ENCODE peak calls at places on chromosomes 2 and 18, in six cellular contexts. G is endothelial cell of umbilical vein, R is A549, W is GM12878, Y is HepG2, S is K562. X is an unnamed sample.

GRCh38 chr2:215361211-215361875 is 49.5 kb downstream of the ATIC start:
- DNase-seq in G (no peak), R (no peak), W (no peak), Y (no peak), S (no peak), X (no peak)

GRCh38 chr18:31244737-31245432 is 73.1 kb upstream of the DSG1 start:
- DNase-seq in G (peak), R (no peak), W (no peak), Y (peak), S (no peak), X (no peak)

GRCh38 chr2:184530239-184530638 is 68.1 kb upstream of the ZNF804A start:
- DNase-seq in G (no peak), R (no peak), W (no peak), Y (no peak), S (no peak), X (no peak)

GRCh38 chr2:145692971-145693478 is 1173.1 kb upstream of the ZEB2 start:
- DNase-seq in G (no peak), R (no peak), W (peak), Y (peak), S (peak), X (peak)

GRCh38 chr2:173148520-173148919 is 72.9 kb downstream of the MAP3K20 start:
- DNase-seq in G (no peak), R (no peak), W (no peak), Y (no peak), S (no peak), X (no peak)

GRCh38 chr2:36352024-36352398 is 3.6 kb upstream of the CRIM1 start:
- DNase-seq in G (peak), R (no peak), W (peak), Y (peak), S (peak), X (peak)

GRCh38 chr18:58870130-58870529 is 5.5 kb downstream of the ZNF532 start:
- DNase-seq in G (no peak), R (no peak), W (no peak), Y (no peak), S (no peak), X (no peak)

GRCh38 chr2:85681776-85682175 is 12.4 kb upstream of the GNLY start:
- DNase-seq in G (no peak), R (no peak), W (no peak), Y (no peak), S (no peak), X (no peak)

GRCh38 chr18:13585379-13586153 is 140.8 kb downstream of the FAM210A start:
- DNase-seq in G (no peak), R (no peak), W (no peak), Y (no peak), S (no peak), X (no peak)

GRCh38 chr18:25164837-25165791 is 186.9 kb downstream of the ZNF521 start:
- DNase-seq in G (peak), R (no peak), W (no peak), Y (peak), S (no peak), X (peak)

GRCh38 chr2:6579281-6579680 is 286.4 kb downstream of the CMPK2 start:
- DNase-seq in G (no peak), R (no peak), W (no peak), Y (no peak), S (no peak), X (no peak)

GRCh38 chr2:54559593-54560145 is 103.5 kb downstream of the SPTBN1 start:
- DNase-seq in G (peak), R (peak), W (no peak), Y (peak), S (peak), X (peak)

GRCh38 chr2:36653967-36654694 is 42.4 kb upstream of the VIT start:
- DNase-seq in G (no peak), R (no peak), W (no peak), Y (peak), S (no peak), X (no peak)

GRCh38 chr2:134852518-134852917 is 14.1 kb downstream of the ACMSD start:
- DNase-seq in G (no peak), R (no peak), W (no peak), Y (no peak), S (no peak), X (no peak)

GRCh38 chr2:137178955-137179377 is 413.6 kb downstream of the THSD7B start:
- DNase-seq in G (peak), R (no peak), W (peak), Y (no peak), S (no peak), X (peak)

GRCh38 chr2:61011649-61012048 is 5.9 kb upstream of the PEX13 start:
- DNase-seq in G (no peak), R (no peak), W (no peak), Y (no peak), S (no peak), X (peak)

GRCh38 chr2:240255165-240255491 is 114.7 kb upstream of the OTOS start:
- DNase-seq in G (no peak), R (no peak), W (no peak), Y (no peak), S (no peak), X (no peak)

GRCh38 chr2:184339966-184340365 is 258.4 kb upstream of the ZNF804A start:
- DNase-seq in G (peak), R (no peak), W (no peak), Y (no peak), S (no peak), X (no peak)

GRCh38 chr2:232483923-232484627 is 3.6 kb downstream of the ECEL1 start:
- DNase-seq in G (no peak), R (no peak), W (no peak), Y (no peak), S (no peak), X (no peak)

GRCh38 chr2:123164216-123164615 is 860.9 kb upstream of the CNTNAP5 start:
- DNase-seq in G (no peak), R (no peak), W (no peak), Y (no peak), S (no peak), X (no peak)

GRCh38 chr2:7394195-7394594 is 477.0 kb downstream of the RNF144A start:
- DNase-seq in G (no peak), R (no peak), W (no peak), Y (no peak), S (no peak), X (no peak)

GRCh38 chr18:33755918-33756590 is 178.0 kb downstream of the ASXL3 start:
- DNase-seq in G (peak), R (peak), W (no peak), Y (no peak), S (no peak), X (peak)

GRCh38 chr2:110216199-110216598 is 3.9 kb upstream of the MTLN start:
- DNase-seq in G (no peak), R (no peak), W (no peak), Y (no peak), S (no peak), X (no peak)

GRCh38 chr2:134773372-134774073 is 54.7 kb upstream of the TMEM163 start:
- DNase-seq in G (peak), R (no peak), W (no peak), Y (no peak), S (no peak), X (no peak)

GRCh38 chr2:120910956-120911951 is 175.6 kb downstream of the GLI2 start:
- DNase-seq in G (no peak), R (peak), W (no peak), Y (no peak), S (no peak), X (peak)

GRCh38 chr2:227933891-227934290 is 62.5 kb downstream of the DAW1 start:
- DNase-seq in G (no peak), R (no peak), W (no peak), Y (no peak), S (no peak), X (no peak)

GRCh38 chr2:239600194-239600593 is 199.4 kb upstream of the HDAC4 start:
- DNase-seq in G (no peak), R (no peak), W (no peak), Y (no peak), S (no peak), X (no peak)

GRCh38 chr18:4068552-4069158 is 386.5 kb downstream of the DLGAP1 start:
- DNase-seq in G (peak), R (peak), W (peak), Y (peak), S (peak), X (peak)

GRCh38 chr18:56402872-56403516 is 235.4 kb downstream of the TXNL1 start:
- DNase-seq in G (peak), R (peak), W (no peak), Y (no peak), S (no peak), X (no peak)

GRCh38 chr18:59269563-59270214 is 3.6 kb downstream of the RAX start:
- DNase-seq in G (no peak), R (no peak), W (no peak), Y (no peak), S (no peak), X (no peak)

GRCh38 chr2:109045505-109045904 is 56.5 kb upstream of the EDAR start:
- DNase-seq in G (no peak), R (no peak), W (no peak), Y (no peak), S (no peak), X (no peak)

GRCh38 chr2:67294218-67294617 is 102.9 kb upstream of the ETAA1 start:
- DNase-seq in G (no peak), R (no peak), W (no peak), Y (no peak), S (no peak), X (no peak)

GRCh38 chr2:216590780-216591179 is 42.4 kb upstream of the IGFBP2 start:
- DNase-seq in G (no peak), R (peak), W (no peak), Y (no peak), S (peak), X (peak)

DNA sequence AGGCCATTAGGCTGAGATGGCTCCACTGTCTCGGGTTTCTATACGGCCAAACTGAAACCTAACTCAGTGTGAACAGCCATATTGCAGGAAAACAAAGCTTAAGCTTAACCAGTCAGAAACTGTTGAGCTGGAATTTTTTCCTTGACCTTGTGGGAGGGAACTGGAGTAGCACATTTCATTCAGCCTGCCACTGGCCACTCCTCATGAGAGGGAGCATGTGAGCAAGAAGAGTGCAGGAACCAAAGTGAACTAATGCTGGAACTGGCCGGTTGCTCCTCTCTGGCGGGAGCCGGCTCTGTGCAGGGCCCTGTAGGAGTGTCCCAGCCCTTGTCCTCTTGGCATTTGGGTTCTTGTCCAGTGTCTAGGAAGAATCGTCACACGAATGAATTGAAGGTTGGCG is 5.9 kb upstream of the POLE4 start:
- DNase-seq in G (no peak), R (no peak), W (no peak), Y (peak), S (no peak), X (no peak)
- TF ChIP-seq CTCF in G (no peak), R (no peak), W (no peak), Y (no peak), S (no peak), X (no peak)

GRCh38 chr2:45354776-45355175 is 256.3 kb downstream of the SRBD1 start:
- DNase-seq in G (no peak), R (no peak), W (no peak), Y (no peak), S (no peak), X (no peak)

GRCh38 chr2:45353879-45354278 is 257.2 kb downstream of the SRBD1 start:
- DNase-seq in G (peak), R (no peak), W (no peak), Y (peak), S (no peak), X (no peak)
- TF ChIP-seq MYC in G (no peak), R (no peak), W (no peak), Y (no peak), S (no peak), X (no peak)

GRCh38 chr2:222835823-222836151 is 25.0 kb upstream of the ACSL3 start:
- DNase-seq in G (no peak), R (no peak), W (no peak), Y (no peak), S (no peak), X (no peak)
- TF ChIP-seq CTCF in G (no peak), R (no peak), W (no peak), Y (no peak), S (no peak), X (no peak)

DNA sequence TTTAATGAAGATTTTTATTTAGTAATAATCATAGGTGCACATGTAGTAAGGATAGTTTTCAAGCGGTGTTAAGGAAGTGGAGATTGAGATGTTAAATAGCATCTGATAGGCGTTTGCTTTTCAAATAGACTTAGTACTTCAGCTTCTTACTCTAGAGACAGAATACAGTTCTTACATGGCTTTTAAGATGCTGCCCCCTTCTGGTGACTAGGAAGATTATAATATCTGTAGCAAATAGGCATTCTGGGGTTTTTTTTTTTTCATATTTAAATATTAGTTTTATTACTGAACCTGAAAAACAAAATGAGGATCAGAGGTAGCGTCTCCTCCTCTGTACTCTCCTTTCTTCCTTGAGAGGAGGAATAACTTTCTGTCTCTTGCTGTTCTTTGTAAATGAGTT is 100.2 kb downstream of the AGAP1 start:
- DNase-seq in G (peak), R (peak), W (no peak), Y (peak), S (peak), X (peak)
- TF ChIP-seq MYC in G (no peak), R (no peak), W (no peak), Y (no peak), S (no peak), X (no peak)

DNA sequence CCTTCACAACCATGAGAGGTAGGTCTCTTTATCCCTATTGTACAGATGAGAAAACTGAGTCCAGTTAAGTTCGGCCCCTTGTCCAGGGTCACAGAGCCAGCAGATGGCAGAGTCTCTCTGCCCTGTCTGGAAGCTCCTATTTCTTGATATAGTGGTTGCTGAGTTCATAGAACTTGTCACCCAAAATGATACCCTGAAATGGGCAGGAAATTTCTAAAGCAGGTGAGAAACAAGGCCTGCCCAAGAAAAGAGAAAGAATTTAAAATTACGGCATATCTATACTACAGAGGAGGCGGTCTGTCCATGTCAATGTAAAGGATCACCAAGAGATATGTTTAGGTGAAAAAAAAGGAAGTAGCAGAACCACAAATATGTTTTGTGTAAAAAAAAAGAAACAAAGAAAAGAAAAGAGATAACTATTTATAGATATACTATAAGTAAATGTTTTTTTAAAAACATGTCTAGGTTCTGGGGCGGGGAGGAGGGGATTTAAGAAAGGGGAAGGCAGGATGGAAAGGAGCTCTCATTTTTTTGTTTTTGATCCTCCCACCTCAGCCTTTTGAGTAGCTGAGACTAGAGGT is 39.8 kb downstream of the MYO7B start:
- DNase-seq in G (no peak), R (no peak), W (no peak), Y (no peak), S (no peak), X (peak)
- TF ChIP-seq CTCF in G (no peak), R (no peak), W (peak), Y (no peak), S (no peak), X (no peak)

GRCh38 chr2:62568983-62569837 is 63.2 kb upstream of the TMEM17 start:
- DNase-seq in G (no peak), R (peak), W (no peak), Y (peak), S (no peak), X (no peak)
- TF ChIP-seq MYC in G (no peak), R (no peak), W (no peak), Y (no peak), S (no peak), X (no peak)

GRCh38 chr18:23154823-23155517 is 19.7 kb downstream of the CABLES1 start:
- DNase-seq in G (no peak), R (no peak), W (no peak), Y (no peak), S (no peak), X (no peak)
- TF ChIP-seq CTCF in G (no peak), R (no peak), W (no peak), Y (no peak), S (no peak), X (no peak)

GRCh38 chr2:101111917-101112771 is 39.0 kb downstream of the TBC1D8 start:
- DNase-seq in G (no peak), R (no peak), W (no peak), Y (peak), S (no peak), X (peak)
- TF ChIP-seq MYC in G (no peak), R (no peak), W (no peak), Y (no peak), S (no peak), X (no peak)

GRCh38 chr2:113260930-113261329 is 17.8 kb downstream of the PAX8 start:
- DNase-seq in G (no peak), R (no peak), W (no peak), Y (no peak), S (no peak), X (peak)
- TF ChIP-seq CTCF in G (no peak), R (no peak), W (no peak), Y (no peak), S (no peak), X (no peak)

X was measured in NB4.